ENCODE peak calls at places on chromosomes 1 and 21, in nine cellular contexts. N, I, F, B, G, C, Q, Z and O are unnamed samples.

GRCh38 chr1:9481048-9481447 is 58.2 kb upstream of the SLC25A33 start:
- DNase-seq in N (no peak), I (no peak), F (no peak), B (no peak), G (no peak), C (no peak), Q (no peak), Z (no peak), O (no peak)

GRCh38 chr1:34889705-34890104 is 30.2 kb upstream of the SMIM12 start:
- DNase-seq in N (no peak), I (no peak), F (no peak), B (no peak), G (peak; percentile 14), C (no peak), Q (no peak), Z (no peak), O (no peak)

GRCh38 chr1:79391896-79392295 is 385.4 kb upstream of the ADGRL4 start:
- DNase-seq in N (no peak), I (no peak), F (no peak), B (no peak), G (no peak), C (no peak), Q (peak; percentile 15), Z (no peak), O (no peak)

GRCh38 chr1:1200876-1201810 is 5.2 kb downstream of the TNFRSF18 start:
- DNase-seq in N (peak; percentile 51), I (peak; percentile 55), F (peak; percentile 22), B (no peak), G (peak; percentile 37), C (peak; percentile 72), Q (peak; percentile 85), Z (peak; percentile 44), O (no peak)

GRCh38 chr1:111793896-111794295 is 38.2 kb downstream of the DDX20 start:
- DNase-seq in N (no peak), I (no peak), F (no peak), B (no peak), G (no peak), C (no peak), Q (no peak), Z (no peak), O (no peak)

GRCh38 chr1:159214149-159214760 is 9.6 kb downstream of the ACKR1 start:
- DNase-seq in N (no peak), I (no peak), F (peak; percentile 34), B (no peak), G (peak; percentile 48), C (peak; percentile 66), Q (peak; percentile 70), Z (peak; percentile 52), O (peak; percentile 6)

GRCh38 chr1:25795955-25796806 is 3.8 kb upstream of the SELENON start:
- DNase-seq in N (peak; percentile 67), I (peak; percentile 75), F (no peak), B (no peak), G (no peak), C (no peak), Q (no peak), Z (peak; percentile 86), O (no peak)

GRCh38 chr1:61056674-61057439 is 25.5 kb upstream of the NFIA start:
- DNase-seq in N (peak; percentile 80), I (peak; percentile 79), F (peak; percentile 52), B (no peak), G (peak; percentile 67), C (peak; percentile 49), Q (peak; percentile 81), Z (peak; percentile 91), O (no peak)

GRCh38 chr1:155777541-155777940 is 79.5 kb downstream of the GON4L start:
- DNase-seq in N (no peak), I (no peak), F (no peak), B (no peak), G (no peak), C (no peak), Q (no peak), Z (no peak), O (no peak)

GRCh38 chr1:33524586-33524985 is 52.1 kb downstream of the ZSCAN20 start:
- DNase-seq in N (no peak), I (no peak), F (no peak), B (no peak), G (no peak), C (no peak), Q (no peak), Z (no peak), O (no peak)

GRCh38 chr1:27689423-27690173 is 17.6 kb upstream of the IFI6 start:
- DNase-seq in N (no peak), I (no peak), F (peak; percentile 71), B (peak; percentile 21), G (peak; percentile 52), C (no peak), Q (peak; percentile 75), Z (no peak), O (no peak)
- H3K4me3 ChIP-seq in N (no peak overlapping the region), I (no peak overlapping the region), F (no peak overlapping the region), B (no peak overlapping the region), G (no peak overlapping the region), C (no peak overlapping the region), Q (peak overlapping the region; percentile 6), Z (no peak overlapping the region), O (no peak overlapping the region)

GRCh38 chr1:113811888-113812660 is at the start of gene RSBN1:
- DNase-seq in N (peak; percentile 98), I (peak; percentile 100), F (peak; percentile 100), B (peak; percentile 97), G (peak; percentile 99), C (peak; percentile 99), Q (peak; percentile 100), Z (peak; percentile 99), O (peak; percentile 96)
- TF ChIP-seq CTCF in N (no peak), I (no peak), F (no peak), B (no peak), G (peak; percentile 24), C (no peak), Q (no peak), Z (no peak), O (no peak)

GRCh38 chr1:168437821-168438220 is 106.0 kb downstream of the XCL2 start:
- DNase-seq in N (no peak), I (no peak), F (no peak), B (no peak), G (no peak), C (no peak), Q (no peak), Z (no peak), O (no peak)

GRCh38 chr1:168441745-168442144 is 102.1 kb downstream of the XCL2 start:
- DNase-seq in N (no peak), I (no peak), F (peak; percentile 22), B (no peak), G (no peak), C (no peak), Q (peak; percentile 58), Z (no peak), O (no peak)

GRCh38 chr1:168442931-168443330 is 100.9 kb downstream of the XCL2 start:
- DNase-seq in N (no peak), I (no peak), F (no peak), B (no peak), G (no peak), C (no peak), Q (no peak), Z (no peak), O (no peak)

GRCh38 chr1:168438626-168439025 is 105.2 kb downstream of the XCL2 start:
- DNase-seq in N (no peak), I (no peak), F (no peak), B (no peak), G (no peak), C (no peak), Q (no peak), Z (no peak), O (no peak)

DNA sequence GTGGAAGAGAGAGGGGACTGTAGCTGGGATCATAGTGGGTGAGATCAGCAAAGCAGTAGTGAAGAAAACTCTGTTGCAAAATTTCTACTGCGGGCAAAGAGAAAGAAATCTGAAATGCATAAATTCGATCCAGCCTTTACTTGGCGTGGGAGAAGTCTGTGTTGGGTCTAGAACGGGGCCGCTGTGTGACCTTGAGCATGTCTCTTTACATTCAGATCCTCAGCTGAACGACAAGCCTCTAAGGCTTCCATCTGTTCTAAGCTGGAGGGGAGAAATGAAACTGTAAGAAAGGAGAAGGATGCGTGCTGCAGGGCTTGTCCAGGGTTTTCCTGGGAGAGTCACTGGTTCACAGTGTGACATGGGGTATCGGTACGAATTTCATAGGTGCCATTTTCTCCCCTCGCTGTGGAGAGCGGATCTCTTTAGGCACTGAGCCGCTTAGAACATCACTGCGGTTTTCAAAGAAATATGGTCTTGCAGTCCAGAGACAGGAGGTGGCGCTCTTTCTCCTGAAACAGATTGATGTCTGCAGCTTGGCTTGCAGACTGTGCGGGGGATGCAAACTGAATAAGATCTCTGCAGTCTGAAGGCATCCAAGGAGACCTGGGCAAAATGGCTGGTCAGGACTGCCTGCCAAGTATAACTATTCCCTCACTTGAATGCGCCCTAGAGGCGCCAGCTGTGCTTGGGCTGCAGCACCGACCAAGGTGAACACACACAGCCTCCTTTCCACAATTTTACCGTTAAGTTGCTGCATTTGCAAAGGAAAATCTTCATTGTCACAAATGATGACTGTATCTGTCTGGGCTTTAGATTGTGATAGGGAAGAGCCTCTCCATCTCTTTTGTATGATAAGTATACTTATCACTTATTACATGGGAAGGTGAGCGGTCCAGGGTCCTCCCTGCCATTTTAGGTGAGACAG is 104.1 kb downstream of the XCL2 start:
- DNase-seq in N (peak; percentile 44), I (peak; percentile 51), F (peak; percentile 88), B (peak; percentile 58), G (peak; percentile 93), C (peak; percentile 93), Q (peak; percentile 95), Z (peak; percentile 79), O (peak; percentile 43)
- H3K4me3 ChIP-seq in N (no peak overlapping the region), I (no peak overlapping the region), F (no peak overlapping the region), B (no peak overlapping the region), G (peak overlapping the region; percentile 38), C (peak overlapping the region; percentile 21), Q (peak overlapping the region; percentile 22), Z (no peak overlapping the region), O (no peak overlapping the region)

DNA sequence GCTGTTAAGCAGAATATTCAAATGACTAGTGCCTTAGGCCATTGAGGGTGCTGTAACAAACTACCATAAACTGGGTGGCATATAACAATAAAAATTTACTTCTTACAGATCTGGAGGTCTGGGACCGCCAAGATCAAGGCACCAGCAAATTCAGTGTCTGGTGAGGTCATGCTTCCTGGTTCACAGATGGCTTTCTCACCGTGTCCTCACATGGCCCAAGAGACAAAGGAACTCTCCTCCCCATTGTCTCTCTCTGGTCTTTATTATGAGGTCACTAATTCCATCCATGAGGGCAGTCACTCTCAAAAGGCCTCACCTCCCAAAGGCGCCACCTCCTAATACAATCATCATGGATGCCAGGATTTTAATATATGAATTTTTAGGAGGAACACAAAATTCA is 127.3 kb downstream of the GABPA start:
- DNase-seq in N (no peak), I (no peak), F (no peak), B (no peak), G (no peak), C (peak; percentile 9), Q (no peak), Z (no peak), O (no peak)
- TF ChIP-seq CTCF in N (no peak), I (no peak), F (no peak), B (no peak), G (no peak), C (no peak), Q (no peak), Z (no peak), O (no peak)